ENCODE peak calls at places on chromosomes 12 and 14, in six cellular contexts. One of them, this sample, is unnamed.

GRCh38 chr14:105049753-105050550 is 15.3 kb downstream of the GPR132 start:
- DNase-seq in H1: no peak
- DNase-seq in GM12891: peak
- DNase-seq in GM12878: no peak
- DNase-seq in HepG2: no peak
- DNase-seq in K562: no peak
- DNase-seq in this sample: no peak

GRCh38 chr14:73026243-73026844 is 562 bp downstream of the ZFYVE1 start:
- DNase-seq in K562: no peak
- DNase-seq in H1: no peak
- DNase-seq in GM12891: no peak
- DNase-seq in GM12878: no peak
- DNase-seq in HepG2: no peak
- DNase-seq in this sample: peak

GRCh38 chr12:25962932-25963525 is 4.5 kb downstream of the RASSF8 start:
- DNase-seq in H1: no peak
- DNase-seq in K562: no peak
- DNase-seq in GM12878: no peak
- DNase-seq in HepG2: no peak
- DNase-seq in GM12891: no peak
- DNase-seq in this sample: no peak

GRCh38 chr14:69518341-69519101 is 34.0 kb downstream of the PLEKHD1 start:
- DNase-seq in K562: no peak
- DNase-seq in GM12878: no peak
- DNase-seq in H1: no peak
- DNase-seq in HepG2: no peak
- DNase-seq in GM12891: no peak
- DNase-seq in this sample: no peak

GRCh38 chr14:99527427-99528076 is 46.3 kb downstream of the CCNK start:
- DNase-seq in GM12878: no peak
- DNase-seq in HepG2: no peak
- DNase-seq in GM12891: no peak
- DNase-seq in K562: no peak
- DNase-seq in H1: no peak
- DNase-seq in this sample: no peak

GRCh38 chr12:76450690-76451089 is 102.5 kb upstream of the BBS10 start:
- DNase-seq in GM12878: no peak
- DNase-seq in GM12891: no peak
- DNase-seq in HepG2: no peak
- DNase-seq in K562: peak
- DNase-seq in H1: no peak
- DNase-seq in this sample: no peak

GRCh38 chr14:76514599-76514998 is 138.7 kb downstream of the ESRRB start:
- DNase-seq in GM12891: peak
- DNase-seq in H1: no peak
- DNase-seq in GM12878: no peak
- DNase-seq in HepG2: peak
- DNase-seq in K562: peak
- DNase-seq in this sample: no peak

GRCh38 chr12:128245890-128246289 is 21.1 kb upstream of the TMEM132C start:
- DNase-seq in GM12891: no peak
- DNase-seq in K562: no peak
- DNase-seq in GM12878: no peak
- DNase-seq in HepG2: no peak
- DNase-seq in H1: no peak
- DNase-seq in this sample: no peak

GRCh38 chr12:26748741-26749431 is 84.1 kb downstream of the ITPR2 start:
- DNase-seq in HepG2: no peak
- DNase-seq in GM12878: peak
- DNase-seq in K562: no peak
- DNase-seq in GM12891: no peak
- DNase-seq in H1: no peak
- DNase-seq in this sample: no peak

GRCh38 chr12:49741882-49742620 is 694 bp downstream of the TMBIM6 start:
- DNase-seq in H1: peak
- DNase-seq in GM12891: peak
- DNase-seq in GM12878: peak
- DNase-seq in HepG2: peak
- DNase-seq in K562: peak
- DNase-seq in this sample: peak

GRCh38 chr12:71157601-71158233 is at the start of gene TSPAN8:
- DNase-seq in GM12878: no peak
- DNase-seq in H1: no peak
- DNase-seq in HepG2: peak
- DNase-seq in GM12891: no peak
- DNase-seq in K562: no peak
- DNase-seq in this sample: no peak

GRCh38 chr14:105099778-105100177 is 34.5 kb upstream of the GPR132 start:
- DNase-seq in H1: no peak
- DNase-seq in GM12891: no peak
- DNase-seq in HepG2: no peak
- DNase-seq in GM12878: no peak
- DNase-seq in K562: no peak
- DNase-seq in this sample: no peak

DNA sequence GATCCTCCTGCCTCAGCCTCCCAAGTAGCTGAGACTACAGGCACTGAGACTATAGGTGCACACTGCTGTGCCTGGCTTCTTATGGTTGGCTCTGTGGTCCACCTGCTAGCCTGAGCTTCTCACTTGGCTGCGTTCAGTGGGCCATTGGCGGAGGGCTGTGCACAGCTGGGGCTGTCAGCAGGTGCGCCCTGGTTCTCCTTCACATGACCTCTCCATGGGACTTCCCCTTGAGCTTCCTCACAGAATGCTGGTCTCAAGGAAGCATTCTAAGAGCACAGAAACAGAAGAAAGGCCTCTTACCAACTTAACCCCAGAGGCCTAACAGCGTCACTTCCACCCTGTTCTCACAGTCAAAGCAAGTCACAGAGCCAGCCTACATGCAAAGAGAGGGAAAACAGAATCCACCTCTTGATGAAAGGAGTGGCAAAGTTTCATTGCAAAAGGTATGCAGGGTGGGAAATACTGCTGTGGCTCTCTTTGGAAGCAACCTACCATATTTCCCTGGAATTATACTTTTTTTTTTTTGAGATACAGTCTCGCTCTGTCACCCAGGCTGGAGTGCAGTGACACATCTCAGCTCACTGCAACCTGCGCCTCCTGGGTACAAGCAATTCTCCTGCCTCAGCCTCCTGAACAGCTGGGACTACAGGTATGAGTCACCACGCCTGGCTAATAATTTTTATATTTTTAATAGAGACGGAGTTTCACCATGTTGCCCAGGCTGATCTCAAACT is 9.3 kb downstream of the RILPL2 start:
- DNase-seq in HepG2: no peak
- DNase-seq in H1: no peak
- DNase-seq in K562: no peak
- DNase-seq in GM12891: peak
- DNase-seq in GM12878: peak
- DNase-seq in this sample: peak
- TF ChIP-seq POLR2AphosphoS5 in HepG2: no peak
- TF ChIP-seq POLR2AphosphoS5 in H1: no peak
- TF ChIP-seq POLR2AphosphoS5 in K562: no peak
- TF ChIP-seq POLR2AphosphoS5 in GM12891: peak
- TF ChIP-seq POLR2AphosphoS5 in GM12878: peak
- TF ChIP-seq POLR2AphosphoS5 in this sample: peak

GRCh38 chr12:65858831-65859230 is 34.5 kb downstream of the HMGA2 start:
- DNase-seq in H1: no peak
- DNase-seq in GM12891: no peak
- DNase-seq in HepG2: no peak
- DNase-seq in GM12878: no peak
- DNase-seq in K562: no peak
- DNase-seq in this sample: no peak
- TF ChIP-seq POLR2A in H1: no peak
- TF ChIP-seq POLR2A in GM12891: no peak
- TF ChIP-seq POLR2A in HepG2: no peak
- TF ChIP-seq POLR2A in GM12878: no peak
- TF ChIP-seq POLR2A in K562: no peak
- TF ChIP-seq POLR2A in this sample: no peak

DNA sequence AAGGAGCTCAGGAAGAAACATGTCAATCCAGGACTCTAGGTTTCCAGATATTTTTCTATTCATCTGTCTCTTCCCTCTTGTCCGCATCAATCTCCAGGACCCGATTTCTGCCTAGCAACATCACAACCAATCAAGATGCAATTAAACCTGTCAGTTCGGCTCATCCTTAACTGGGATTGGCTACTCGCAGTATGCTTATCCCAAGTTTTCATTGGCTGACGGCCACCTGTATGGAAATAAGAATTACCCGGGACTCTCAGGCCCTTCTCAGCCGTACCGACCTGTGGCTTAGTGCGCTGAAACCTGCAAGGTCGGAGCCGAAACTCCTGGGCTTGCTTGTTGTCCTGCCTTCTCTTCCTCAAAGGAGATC is 20.4 kb upstream of the ATP5MC2 start:
- DNase-seq in H1: peak
- DNase-seq in GM12891: peak
- DNase-seq in HepG2: peak
- DNase-seq in GM12878: peak
- DNase-seq in K562: peak
- DNase-seq in this sample: peak
- TF ChIP-seq TAF1 in H1: peak
- TF ChIP-seq TAF1 in GM12891: no peak
- TF ChIP-seq TAF1 in HepG2: no peak
- TF ChIP-seq TAF1 in GM12878: no peak
- TF ChIP-seq TAF1 in K562: no peak
- TF ChIP-seq TAF1 in this sample: no peak

DNA sequence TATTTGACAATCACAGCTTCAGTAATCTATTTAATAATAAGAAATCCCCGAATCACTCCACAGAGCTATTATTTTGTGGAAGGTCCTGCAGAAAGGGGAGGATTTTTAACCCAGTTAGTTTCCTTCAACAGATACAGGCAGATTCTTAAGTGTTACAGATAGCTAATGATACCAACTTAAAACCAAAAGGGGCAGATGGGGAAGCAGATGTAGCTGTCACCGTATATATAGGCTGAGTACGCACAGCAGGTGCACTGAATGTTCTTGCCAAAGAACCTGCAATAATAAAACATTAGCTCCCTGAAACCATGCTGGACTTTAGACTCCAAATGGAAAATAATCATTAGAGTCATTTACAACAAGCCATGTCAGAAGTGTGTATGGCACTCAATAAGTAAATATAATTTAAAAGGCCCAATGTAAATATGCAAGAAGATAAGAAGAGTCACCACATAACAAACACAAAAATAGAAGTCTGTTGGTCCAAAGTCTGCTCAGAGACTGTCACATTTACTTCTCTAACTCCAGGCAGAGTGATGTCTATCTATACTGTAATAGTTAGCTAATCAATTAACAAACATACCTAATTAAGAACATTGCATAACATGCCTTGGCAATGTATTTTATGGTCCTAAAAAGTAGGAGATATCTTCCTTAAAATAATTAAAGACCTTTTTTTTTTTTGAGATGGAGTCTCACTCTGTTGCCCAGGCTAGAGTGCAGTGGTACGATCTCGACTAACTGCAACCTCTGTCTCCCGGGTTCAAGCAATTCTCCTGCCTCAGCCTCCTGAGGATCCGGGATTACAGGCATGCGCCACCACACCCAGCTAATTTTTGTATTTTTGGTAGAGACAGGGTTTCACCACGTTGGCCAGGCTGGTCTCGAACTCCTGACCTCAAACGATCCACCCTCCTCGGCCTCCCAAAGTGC is 78.8 kb downstream of the SEC23A start:
- DNase-seq in HepG2: peak
- DNase-seq in GM12891: no peak
- DNase-seq in GM12878: no peak
- DNase-seq in K562: no peak
- DNase-seq in H1: no peak
- DNase-seq in this sample: no peak
- TF ChIP-seq POLR2AphosphoS5 in HepG2: no peak
- TF ChIP-seq POLR2AphosphoS5 in GM12891: no peak
- TF ChIP-seq POLR2AphosphoS5 in GM12878: no peak
- TF ChIP-seq POLR2AphosphoS5 in K562: no peak
- TF ChIP-seq POLR2AphosphoS5 in H1: no peak
- TF ChIP-seq POLR2AphosphoS5 in this sample: no peak